ENCODE peak calls at places on chromosomes 2 and 18, in eight cellular contexts. I is uterus, L is tibial artery, G is cardiac muscle cell, W is right lobe of liver, Z is ovary, O is testis, R is kidney. B is an unnamed sample.

GRCh38 chr2:8134105-8134903 is 547.6 kb upstream of the ID2 start:
- DNase-seq in I (no peak), L (no peak), G (no peak), W (no peak), Z (no peak), O (no peak), R (no peak), B (peak; percentile 64)

GRCh38 chr18:34048423-34048822 is 176.3 kb downstream of the NOL4 start:
- DNase-seq in I (no peak), L (no peak), G (no peak), W (no peak), Z (no peak), O (no peak), R (no peak), B (no peak)

GRCh38 chr2:169294001-169294675 is 68.2 kb downstream of the LRP2 start:
- DNase-seq in I (no peak), L (no peak), G (no peak), W (no peak), Z (no peak), O (no peak), R (no peak), B (no peak)

GRCh38 chr2:151119377-151119776 is 142.3 kb downstream of the RBM43 start:
- DNase-seq in I (no peak), L (no peak), G (no peak), W (no peak), Z (no peak), O (no peak), R (no peak), B (no peak)

GRCh38 chr18:59837586-59837985 is 62.2 kb upstream of the PMAIP1 start:
- DNase-seq in I (no peak), L (no peak), G (peak; percentile 72), W (no peak), Z (no peak), O (peak; percentile 65), R (no peak), B (no peak)

GRCh38 chr2:23563673-23564617 is 179.0 kb downstream of the KLHL29 start:
- DNase-seq in I (no peak), L (peak; percentile 92), G (no peak), W (no peak), Z (peak; percentile 82), O (no peak), R (peak; percentile 81), B (no peak)

GRCh38 chr2:221753401-221753800 is 181.3 kb upstream of the EPHA4 start:
- DNase-seq in I (no peak), L (no peak), G (no peak), W (no peak), Z (no peak), O (no peak), R (no peak), B (no peak)

GRCh38 chr2:7011376-7012083 is 94.3 kb downstream of the RNF144A start:
- DNase-seq in I (no peak), L (no peak), G (no peak), W (no peak), Z (no peak), O (no peak), R (no peak), B (no peak)

GRCh38 chr2:230008708-230009066 is 60.0 kb downstream of the SLC16A14 start:
- DNase-seq in I (no peak), L (no peak), G (no peak), W (no peak), Z (no peak), O (no peak), R (no peak), B (no peak)

GRCh38 chr2:126627623-126628022 is 28.3 kb upstream of the GYPC start:
- DNase-seq in I (no peak), L (no peak), G (peak; percentile 24), W (no peak), Z (no peak), O (no peak), R (no peak), B (no peak)

GRCh38 chr2:216918088-216918680 is 58.3 kb upstream of the TNP1 start:
- DNase-seq in I (peak; percentile 33), L (no peak), G (no peak), W (no peak), Z (no peak), O (no peak), R (no peak), B (no peak)

GRCh38 chr2:20050712-20051517 is 513 bp downstream of the LAPTM4A start:
- DNase-seq in I (peak; percentile 47), L (peak; percentile 77), G (peak; percentile 71), W (peak; percentile 74), Z (peak; percentile 62), O (peak; percentile 65), R (peak; percentile 70), B (peak; percentile 69)

GRCh38 chr2:223614534-223614933 is 12.4 kb upstream of the SCG2 start:
- DNase-seq in I (no peak), L (no peak), G (no peak), W (no peak), Z (no peak), O (no peak), R (no peak), B (no peak)

GRCh38 chr2:128591022-128591840 is 272.6 kb upstream of the HS6ST1 start:
- DNase-seq in I (no peak), L (no peak), G (no peak), W (no peak), Z (peak; percentile 16), O (no peak), R (no peak), B (no peak)

GRCh38 chr2:26913599-26914285 is 56.7 kb upstream of the MAPRE3 start:
- DNase-seq in I (no peak), L (no peak), G (peak; percentile 65), W (no peak), Z (no peak), O (no peak), R (no peak), B (no peak)

GRCh38 chr18:46338761-46339160 is 234.6 kb downstream of the HAUS1 start:
- DNase-seq in I (no peak), L (peak; percentile 11), G (no peak), W (no peak), Z (no peak), O (no peak), R (no peak), B (no peak)

GRCh38 chr2:43708891-43709290 is 32.7 kb upstream of the C1GALT1C1L start:
- DNase-seq in I (no peak), L (no peak), G (no peak), W (no peak), Z (no peak), O (no peak), R (no peak), B (no peak)

GRCh38 chr2:172178035-172178434 is 75.3 kb upstream of the DLX2 start:
- DNase-seq in I (no peak), L (no peak), G (no peak), W (no peak), Z (no peak), O (no peak), R (no peak), B (no peak)

GRCh38 chr2:74025971-74026612 is 41.4 kb downstream of the TET3 start:
- DNase-seq in I (no peak), L (no peak), G (no peak), W (no peak), Z (no peak), O (no peak), R (no peak), B (peak; percentile 53)

GRCh38 chr18:28366667-28367066 is 189.7 kb upstream of the CDH2 start:
- DNase-seq in I (no peak), L (no peak), G (no peak), W (no peak), Z (no peak), O (no peak), R (no peak), B (no peak)

GRCh38 chr18:45083456-45083855 is 402.8 kb downstream of the SETBP1 start:
- DNase-seq in I (no peak), L (no peak), G (no peak), W (no peak), Z (no peak), O (no peak), R (no peak), B (no peak)

GRCh38 chr2:238255636-238256035 is 15.8 kb upstream of the HES6 start:
- DNase-seq in I (no peak), L (no peak), G (no peak), W (no peak), Z (no peak), O (no peak), R (peak; percentile 56), B (no peak)
- TF ChIP-seq CTCF in I (no peak), L (no peak), G (no peak), W (no peak), Z (no peak), O (no peak), R (no peak), B (no peak)

DNA sequence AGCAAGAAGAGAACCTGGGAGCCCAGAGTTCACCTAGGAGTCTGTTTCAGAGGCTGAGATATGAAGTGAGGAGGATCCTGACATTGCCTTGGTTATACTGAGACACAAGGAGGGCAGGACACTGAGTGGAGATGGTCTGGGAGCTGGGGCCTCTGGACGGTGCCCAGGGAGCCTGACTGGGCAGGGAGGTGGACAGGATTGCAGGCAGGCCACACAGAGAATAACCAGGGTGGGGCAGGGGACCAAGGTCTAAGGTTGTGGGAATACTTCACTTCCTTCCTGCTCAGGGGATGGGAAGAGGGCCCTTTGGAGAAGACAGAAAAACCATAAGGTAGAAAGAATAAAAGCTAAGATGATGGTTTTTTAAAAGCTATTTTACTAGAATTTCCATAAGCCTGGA is 18.7 kb downstream of the EDAR start:
- DNase-seq in I (no peak), L (peak; percentile 19), G (no peak), W (no peak), Z (no peak), O (no peak), R (no peak), B (no peak)
- H3K4me1 ChIP-seq in I (no peaks in the 10 kb centered on the region), L (no peaks in the 10 kb centered on the region), G (peaks cover 6% of the 10 kb centered on the region), W (no peaks in the 10 kb centered on the region), Z (no peaks in the 10 kb centered on the region), O (no peaks in the 10 kb centered on the region), R (peaks cover 4% of the 10 kb centered on the region), B (peaks cover 28% of the 10 kb centered on the region)

GRCh38 chr2:28419003-28419704 is 26.5 kb downstream of the FOSL2 start:
- DNase-seq in I (no peak), L (peak; percentile 51), G (no peak), W (no peak), Z (no peak), O (no peak), R (no peak), B (no peak)
- TF ChIP-seq CTCF in I (no peak), L (no peak), G (no peak), W (peak; percentile 15), Z (no peak), O (no peak), R (no peak), B (no peak)

GRCh38 chr2:160005476-160005875 is 56.9 kb downstream of the PLA2R1 start:
- DNase-seq in I (no peak), L (no peak), G (no peak), W (no peak), Z (no peak), O (no peak), R (no peak), B (no peak)

GRCh38 chr2:160010361-160011145 is 51.9 kb downstream of the PLA2R1 start:
- DNase-seq in I (no peak), L (no peak), G (no peak), W (no peak), Z (no peak), O (no peak), R (no peak), B (no peak)

GRCh38 chr2:160006466-160006865 is 55.9 kb downstream of the PLA2R1 start:
- DNase-seq in I (no peak), L (no peak), G (peak; percentile 24), W (no peak), Z (no peak), O (peak; percentile 22), R (no peak), B (no peak)

GRCh38 chr2:160007111-160007510 is 55.3 kb downstream of the PLA2R1 start:
- DNase-seq in I (no peak), L (no peak), G (no peak), W (no peak), Z (no peak), O (no peak), R (peak; percentile 32), B (no peak)

GRCh38 chr2:160005908-160006307 is 56.5 kb downstream of the PLA2R1 start:
- DNase-seq in I (no peak), L (no peak), G (no peak), W (no peak), Z (no peak), O (no peak), R (no peak), B (no peak)
- H3K4me1 ChIP-seq in I (no peaks in the 10 kb centered on the region), L (peaks cover 17% of the 10 kb centered on the region), G (peaks cover 9% of the 10 kb centered on the region), W (no peaks in the 10 kb centered on the region), Z (peaks cover 2% of the 10 kb centered on the region), O (no peaks in the 10 kb centered on the region), R (peaks cover 2% of the 10 kb centered on the region), B (no peaks in the 10 kb centered on the region)